ENCODE peak calls at places on chromosomes 4 and X, in four cellular contexts. C is right lobe of liver; V is naive thymus-derived CD4-positive, alpha-beta T cell; U is left lung. S is an unnamed sample. For H3K27me3, H3K4me1 and H3K36me3, the result is how much of the 10 kb centered on the place peaks cover.

GRCh38 chr4:98930311-98930865 is 1.5 kb upstream of the EIF4E start:
- DNase-seq in V (no peak), U (no peak), C (no peak), S (no peak)

GRCh38 chr4:38609614-38610013 is 54.4 kb upstream of the KLF3 start:
- DNase-seq in V (no peak), U (no peak), C (no peak), S (no peak)

GRCh38 chr4:103046416-103047290 is 27.1 kb upstream of the SLC9B1 start:
- DNase-seq in U (no peak), V (peak), C (no peak), S (no peak)

GRCh38 chr4:104064650-104065577 is 345.1 kb upstream of the TACR3 start:
- DNase-seq in U (no peak), C (peak), V (no peak), S (peak)

GRCh38 chr4:99722006-99722405 is 64.4 kb upstream of the C4orf54 start:
- DNase-seq in C (no peak), V (no peak), U (no peak), S (no peak)

GRCh38 chr4:8409271-8410065 is 31.1 kb downstream of the ACOX3 start:
- DNase-seq in U (no peak), V (no peak), C (no peak), S (peak)

GRCh38 chr4:11566440-11567022 is 137.8 kb upstream of the HS3ST1 start:
- DNase-seq in V (no peak), U (no peak), C (no peak), S (no peak)

GRCh38 chr4:150080875-150081274 is 2.6 kb downstream of the DCLK2 start:
- DNase-seq in V (no peak), U (no peak), C (no peak), S (no peak)

GRCh38 chr4:174631901-174632758 is 109.8 kb upstream of the HPGD start:
- DNase-seq in V (peak), C (no peak), U (no peak), S (no peak)

GRCh38 chrX:71118985-71119535 is 664 bp downstream of the MED12 start:
- DNase-seq in C (no peak), U (no peak), V (no peak), S (no peak)

GRCh38 chr4:27397886-27398285 is 537.2 kb downstream of the STIM2 start:
- DNase-seq in C (no peak), U (no peak), V (no peak), S (no peak)

GRCh38 chr4:180860136-180860720 is 1383.0 kb upstream of the TENM3 start:
- DNase-seq in V (no peak), U (no peak), C (no peak), S (no peak)

GRCh38 chrX:141642979-141643378 is 53.5 kb downstream of the SPANXA2 start:
- DNase-seq in C (no peak), V (no peak), U (no peak), S (no peak)

GRCh38 chr4:53885668-53886067 is 178.7 kb downstream of the CHIC2 start:
- DNase-seq in U (no peak), V (no peak), C (no peak), S (no peak)

GRCh38 chr4:84496356-84497219 is 2.5 kb downstream of the NKX6-1 start:
- DNase-seq in V (no peak), C (no peak), U (peak), S (no peak)

GRCh38 chr4:20544645-20545044 is 155.6 kb upstream of the PACRGL start:
- DNase-seq in V (no peak), C (no peak), U (no peak), S (no peak)

GRCh38 chr4:74682567-74683359 is 111.6 kb downstream of the BTC start:
- DNase-seq in U (no peak), V (no peak), C (no peak), S (peak)

GRCh38 chr4:182853731-182854130 is 63.5 kb downstream of the DCTD start:
- DNase-seq in U (no peak), C (no peak), V (no peak), S (no peak)

GRCh38 chr4:2261110-2261852 is 628 bp downstream of the MXD4 start:
- DNase-seq in C (peak), U (peak), V (peak), S (peak)

GRCh38 chr4:53640576-53641459 is 49.5 kb upstream of the LNX1 start:
- DNase-seq in U (peak), C (no peak), V (no peak), S (no peak)

GRCh38 chr4:155578219-155578618 is 88.4 kb upstream of the GUCY1A1 start:
- DNase-seq in C (no peak), U (no peak), V (no peak), S (no peak)

GRCh38 chr4:184310171-184310567 is 92.5 kb upstream of the ENPP6 start:
- DNase-seq in V (peak), C (peak), U (no peak), S (no peak)

GRCh38 chr4:139131209-139131870 is 45.7 kb downstream of the ELF2 start:
- DNase-seq in V (no peak), U (no peak), C (no peak), S (no peak)

GRCh38 chrX:154051210-154051810 is 31.6 kb upstream of the IRAK1 start:
- DNase-seq in U (no peak), C (peak), V (peak), S (peak)

GRCh38 chrX:34734383-34734782 is 77.3 kb upstream of the TMEM47 start:
- DNase-seq in C (no peak), V (no peak), U (no peak), S (no peak)

GRCh38 chr4:188826393-188826792 is 687.2 kb downstream of the TRIML1 start:
- DNase-seq in U (no peak), C (no peak), V (no peak), S (no peak)

GRCh38 chr4:57211131-57211530 is 100.9 kb upstream of the IGFBP7 start:
- DNase-seq in V (no peak), C (no peak), U (no peak), S (no peak)

GRCh38 chrX:1750267-1750666 is 135.4 kb downstream of the ASMT start:
- DNase-seq in C (no peak), V (no peak), U (no peak), S (no peak)

DNA sequence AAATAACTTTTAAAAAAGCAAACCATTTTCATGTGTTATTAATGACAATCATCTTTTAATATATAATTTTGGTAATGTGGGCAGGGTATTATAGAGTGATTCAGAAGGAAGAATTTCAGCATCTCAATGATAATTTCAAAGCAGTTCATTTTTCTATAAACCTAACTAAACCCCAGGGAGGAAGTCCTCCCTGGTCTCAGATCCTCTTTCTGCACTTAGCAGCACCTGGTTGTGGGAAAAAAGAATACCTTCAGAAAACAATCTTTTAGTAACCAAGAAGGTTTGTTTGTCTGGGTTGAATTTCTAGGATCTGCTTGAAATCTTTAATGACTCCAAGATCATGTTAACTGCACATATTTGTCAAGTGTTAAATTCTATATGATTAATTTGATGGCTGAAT is 29.9 kb downstream of the DKK2 start:
- DNase-seq in C (no peak), V (no peak), U (no peak), S (no peak)
- H3K27me3 ChIP-seq in C (under half), V (under half), U (under half), S (under half)

DNA sequence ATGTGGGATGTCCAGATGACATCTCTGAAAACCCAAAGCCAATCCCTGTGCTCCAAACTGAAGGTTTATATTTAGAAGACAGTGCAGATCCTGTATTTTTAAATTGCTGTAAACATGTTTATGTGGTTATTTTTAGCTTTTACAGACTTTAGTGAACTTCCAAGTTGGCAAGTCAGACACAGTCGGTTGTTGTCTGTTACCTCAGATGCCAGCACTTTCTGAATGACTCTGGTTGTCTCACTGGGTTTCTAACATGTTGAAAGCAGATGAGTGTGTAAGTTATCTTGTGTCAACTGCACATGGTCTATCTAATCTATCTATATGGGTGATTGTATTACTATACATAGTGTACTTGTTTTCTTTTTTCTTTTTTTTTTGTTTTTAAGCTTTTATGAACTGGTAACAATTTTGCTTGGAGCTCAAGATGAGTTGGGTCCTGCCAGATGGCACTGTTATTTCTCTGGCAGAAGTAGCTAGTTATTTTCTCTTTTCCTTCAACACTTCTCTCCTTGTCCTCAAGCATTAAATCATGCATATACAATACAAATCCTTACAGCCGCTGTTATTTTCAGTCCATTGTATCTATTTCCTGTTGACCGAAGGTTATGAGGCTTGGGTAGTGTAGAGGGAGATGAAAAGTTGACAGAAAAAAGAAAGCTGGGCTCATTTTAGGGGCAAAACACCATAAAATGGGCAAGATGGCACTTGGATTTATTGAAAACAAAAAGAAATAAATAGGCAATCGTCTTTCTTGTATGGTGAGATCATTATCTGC is 66.3 kb downstream of the GAB1 start:
- DNase-seq in U (no peak), C (no peak), V (no peak), S (no peak)
- H3K4me1 ChIP-seq in U (under half), C (under half), V (under half), S (under half)

DNA sequence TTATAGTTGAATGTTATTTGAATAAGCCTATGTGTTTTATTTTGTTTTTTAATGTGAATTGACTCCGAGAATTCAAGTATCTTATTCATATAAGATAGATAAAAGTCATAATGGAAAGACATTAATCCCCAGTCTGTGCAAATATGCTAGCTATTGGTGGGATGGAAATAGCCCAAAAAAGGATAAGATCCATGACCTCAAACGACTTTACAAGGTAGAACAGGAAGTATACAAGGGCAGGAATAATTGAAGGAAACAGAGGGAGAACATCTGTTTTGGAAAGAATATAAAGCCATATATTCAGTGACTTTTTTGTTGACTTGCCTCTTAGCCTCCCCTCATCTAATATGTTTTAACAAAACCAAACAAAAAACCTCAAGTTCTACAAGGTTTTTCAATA is 9.0 kb downstream of the ABCE1 start:
- DNase-seq in V (no peak), C (no peak), U (no peak), S (no peak)
- H3K36me3 ChIP-seq in V (half or more), C (under half), U (under half), S (under half)

GRCh38 chrX:31609130-31609529 is 537.3 kb upstream of the FTHL17 start:
- DNase-seq in U (no peak), V (no peak), C (no peak), S (no peak)
- H3K27me3 ChIP-seq in U (under half), V (under half), C (under half), S (under half)

GRCh38 chrX:129768186-129768585 is 11.6 kb upstream of the SASH3 start:
- DNase-seq in V (no peak), U (no peak), C (no peak), S (no peak)

GRCh38 chrX:129772796-129773431 is 6.8 kb upstream of the SASH3 start:
- DNase-seq in U (peak), V (no peak), C (peak), S (no peak)

GRCh38 chrX:129769467-129770154 is 10.1 kb upstream of the SASH3 start:
- DNase-seq in C (no peak), U (no peak), V (peak), S (no peak)

GRCh38 chrX:129771266-129771995 is 8.3 kb upstream of the SASH3 start:
- DNase-seq in C (no peak), V (peak), U (no peak), S (no peak)

DNA sequence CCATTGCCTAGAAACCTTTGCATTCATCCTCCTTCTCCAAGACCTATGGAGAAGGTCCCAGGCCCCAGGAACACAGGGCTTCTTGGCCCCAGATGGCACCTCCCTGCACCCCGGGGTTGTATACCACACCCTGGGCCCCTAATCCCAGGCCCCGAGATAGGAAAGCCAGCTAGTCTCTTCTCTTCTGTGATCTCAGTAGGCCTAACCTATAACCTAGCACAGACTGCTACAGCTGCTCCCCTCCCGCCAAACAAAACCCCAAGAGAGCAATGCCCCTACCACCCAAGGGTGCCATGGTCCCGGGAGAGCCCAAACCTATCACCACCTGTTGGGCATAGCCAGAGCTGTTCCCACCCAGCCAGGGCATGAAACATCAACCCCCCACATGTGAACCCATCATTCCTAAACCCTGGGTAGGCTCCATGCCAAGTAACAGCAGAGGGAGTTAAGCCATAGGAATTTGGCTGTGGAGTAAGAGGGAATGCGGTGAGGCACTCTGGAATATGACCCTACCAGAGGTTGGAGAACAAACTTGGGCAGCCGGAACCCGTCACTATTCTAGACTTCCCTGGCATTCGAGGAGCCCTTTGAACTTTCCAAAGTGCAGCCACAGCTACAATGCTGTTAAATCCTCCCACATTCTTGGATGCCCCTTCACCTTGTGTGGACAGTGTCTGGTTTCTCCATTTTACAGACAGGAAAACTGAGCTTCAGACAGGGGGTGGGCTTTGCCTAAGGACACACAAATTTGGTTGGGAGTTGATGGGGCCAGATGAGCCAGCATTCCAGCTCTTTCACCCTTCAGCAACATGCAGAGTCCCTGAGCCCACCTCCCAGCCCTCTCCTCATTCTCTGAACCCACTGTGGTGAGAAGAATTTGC is 10.9 kb upstream of the SASH3 start:
- DNase-seq in V (no peak), U (no peak), C (no peak), S (no peak)
- H3K4me1 ChIP-seq in V (half or more), U (under half), C (under half), S (under half)

GRCh38 chrX:15814811-15815210 is 24.5 kb downstream of the ZRSR2 start:
- DNase-seq in V (no peak), C (no peak), U (no peak), S (no peak)
- H3K36me3 ChIP-seq in V (under half), C (under half), U (under half), S (under half)

GRCh38 chr4:13544556-13545393 is 467 bp upstream of the NKX3-2 start:
- DNase-seq in U (peak), C (peak), V (no peak), S (no peak)
- H3K27me3 ChIP-seq in U (half or more), C (under half), V (under half), S (under half)

GRCh38 chrX:65707153-65707552 is 39.7 kb downstream of the MSN start:
- DNase-seq in V (no peak), C (no peak), U (no peak), S (no peak)
- H3K4me1 ChIP-seq in V (half or more), C (under half), U (under half), S (under half)

S was measured in aorta.